ENCODE peak calls at places on chromosomes 5 and 9, in six cellular contexts. M is endothelial cell of umbilical vein, N is breast epithelium, O is sigmoid colon, Z is transverse colon, L is spleen. H is an unnamed sample.

GRCh38 chr5:40554794-40555193 is 124.9 kb upstream of the PTGER4 start:
- DNase-seq in M (no peak), N (no peak), O (no peak), Z (peak), L (no peak), H (no peak)

GRCh38 chr5:42595597-42595996 is 161.0 kb upstream of the CCDC152 start:
- DNase-seq in M (no peak), N (no peak), O (no peak), Z (no peak), L (no peak), H (no peak)

GRCh38 chr5:72692273-72692672 is 124.2 kb upstream of the TNPO1 start:
- DNase-seq in M (no peak), N (no peak), O (no peak), Z (no peak), L (no peak), H (no peak)

GRCh38 chr5:143434261-143435206 is 31.0 kb upstream of the NR3C1 start:
- DNase-seq in M (no peak), N (no peak), O (no peak), Z (no peak), L (peak), H (peak)

GRCh38 chr9:79263666-79264460 is 307.9 kb upstream of the TLE4 start:
- DNase-seq in M (no peak), N (no peak), O (no peak), Z (no peak), L (no peak), H (no peak)

GRCh38 chr5:154587123-154587725 is 109.2 kb upstream of the HAND1 start:
- DNase-seq in M (no peak), N (no peak), O (no peak), Z (no peak), L (no peak), H (no peak)

GRCh38 chr5:69295088-69295754 is 37.4 kb downstream of the CCDC125 start:
- DNase-seq in M (peak), N (no peak), O (no peak), Z (no peak), L (no peak), H (no peak)

GRCh38 chr9:133060417-133060841 is 1.4 kb upstream of the CEL start:
- DNase-seq in M (no peak), N (no peak), O (no peak), Z (no peak), L (no peak), H (no peak)

GRCh38 chr9:128099932-128100491 is 27.5 kb downstream of the PTGES2 start:
- DNase-seq in M (peak), N (no peak), O (no peak), Z (no peak), L (peak), H (no peak)

GRCh38 chr9:14313951-14314423 is at the start of gene NFIB:
- DNase-seq in M (peak), N (no peak), O (peak), Z (peak), L (peak), H (peak)

GRCh38 chr5:128870923-128871322 is 94.4 kb upstream of the SLC27A6 start:
- DNase-seq in M (no peak), N (no peak), O (no peak), Z (no peak), L (no peak), H (no peak)

GRCh38 chr5:84623034-84623433 is 238.4 kb upstream of the EDIL3 start:
- DNase-seq in M (no peak), N (no peak), O (no peak), Z (no peak), L (no peak), H (no peak)

GRCh38 chr9:134764870-134765269 is 115.7 kb upstream of the FCN2 start:
- DNase-seq in M (no peak), N (no peak), O (no peak), Z (no peak), L (no peak), H (no peak)

GRCh38 chr5:122054266-122054665 is 23.8 kb downstream of the LOX start:
- DNase-seq in M (no peak), N (no peak), O (no peak), Z (no peak), L (no peak), H (no peak)

GRCh38 chr9:17531642-17532254 is 47.1 kb upstream of the SH3GL2 start:
- DNase-seq in M (peak), N (no peak), O (no peak), Z (peak), L (no peak), H (peak)

GRCh38 chr5:71475788-71476384 is 20.4 kb downstream of the BDP1 start:
- DNase-seq in M (peak), N (no peak), O (no peak), Z (no peak), L (no peak), H (no peak)

GRCh38 chr9:33946779-33947535 is 101.7 kb downstream of the UBAP2 start:
- DNase-seq in M (peak), N (no peak), O (no peak), Z (no peak), L (no peak), H (no peak)

GRCh38 chr5:149996186-149996890 is 4.1 kb downstream of the TIGD6 start:
- DNase-seq in M (no peak), N (peak), O (no peak), Z (peak), L (no peak), H (no peak)

GRCh38 chr9:124854822-124855221 is 1.6 kb downstream of the WDR38 start:
- DNase-seq in M (no peak), N (no peak), O (no peak), Z (no peak), L (no peak), H (no peak)

GRCh38 chr9:124855566-124855943 is 2.3 kb downstream of the WDR38 start:
- DNase-seq in M (no peak), N (no peak), O (no peak), Z (no peak), L (peak), H (no peak)

GRCh38 chr9:124857533-124858162 is 4.1 kb downstream of the RPL35 start:
- DNase-seq in M (no peak), N (no peak), O (no peak), Z (no peak), L (no peak), H (no peak)

GRCh38 chr9:124854161-124854560 is 901 bp downstream of the WDR38 start:
- DNase-seq in M (no peak), N (no peak), O (no peak), Z (no peak), L (peak), H (no peak)

GRCh38 chr9:124855944-124856773 is 2.9 kb downstream of the WDR38 start:
- DNase-seq in M (no peak), N (no peak), O (no peak), Z (no peak), L (peak), H (no peak)
- TF ChIP-seq POLR2A in M (peak), N (no peak), O (no peak), Z (no peak), L (no peak), H (no peak)

GRCh38 chr5:14267166-14267838 is 124.2 kb downstream of the TRIO start:
- DNase-seq in M (peak), N (no peak), O (no peak), Z (no peak), L (no peak), H (no peak)

GRCh38 chr5:14268738-14269137 is 125.6 kb downstream of the TRIO start:
- DNase-seq in M (peak), N (no peak), O (no peak), Z (no peak), L (no peak), H (no peak)

GRCh38 chr5:14269395-14269794 is 126.3 kb downstream of the TRIO start:
- DNase-seq in M (no peak), N (no peak), O (no peak), Z (no peak), L (no peak), H (no peak)

GRCh38 chr5:14266686-14267085 is 123.5 kb downstream of the TRIO start:
- DNase-seq in M (peak), N (no peak), O (no peak), Z (no peak), L (no peak), H (no peak)

GRCh38 chr5:14268236-14268701 is 125.1 kb downstream of the TRIO start:
- DNase-seq in M (peak), N (no peak), O (no peak), Z (no peak), L (no peak), H (no peak)
- TF ChIP-seq POLR2AphosphoS5 in M (peak), N (no peak), O (no peak), Z (no peak), L (no peak), H (no peak)

GRCh38 chr9:1938675-1939170 is 76.4 kb upstream of the SMARCA2 start:
- DNase-seq in M (no peak), N (no peak), O (no peak), Z (no peak), L (no peak), H (no peak)
- TF ChIP-seq POLR2A in M (no peak), N (no peak), O (no peak), Z (no peak), L (no peak), H (no peak)

GRCh38 chr9:96302021-96302420 is at the start of gene HSD17B3:
- DNase-seq in M (no peak), N (no peak), O (no peak), Z (no peak), L (no peak), H (no peak)

GRCh38 chr9:96294146-96294545 is 7.8 kb downstream of the HSD17B3 start:
- DNase-seq in M (no peak), N (no peak), O (no peak), Z (no peak), L (no peak), H (no peak)

GRCh38 chr9:96304230-96304629 is 2.3 kb upstream of the HSD17B3 start:
- DNase-seq in M (no peak), N (no peak), O (no peak), Z (no peak), L (no peak), H (no peak)

GRCh38 chr9:96305171-96305570 is 3.2 kb upstream of the HSD17B3 start:
- DNase-seq in M (no peak), N (no peak), O (no peak), Z (no peak), L (no peak), H (no peak)

DNA sequence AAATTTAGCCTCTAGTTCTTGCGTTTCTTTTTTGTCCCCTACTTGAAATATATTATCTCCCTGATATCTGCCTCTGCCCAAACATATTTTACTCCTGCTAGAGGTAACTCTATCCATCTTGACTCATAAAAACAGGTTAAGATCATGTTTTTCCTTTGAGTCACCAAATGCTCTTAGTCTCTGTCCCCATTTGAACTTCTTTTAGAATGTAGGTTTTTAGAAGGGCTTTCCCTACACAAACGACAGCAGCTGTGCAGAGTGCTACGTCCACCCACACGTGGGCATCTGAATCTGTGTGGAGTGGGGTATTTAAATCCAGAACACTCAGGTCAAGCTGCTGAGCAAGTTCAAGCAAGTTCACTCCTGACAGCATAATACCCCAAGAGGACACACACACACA is 2.2 kb downstream of the HSD17B3 start:
- DNase-seq in M (no peak), N (no peak), O (no peak), Z (no peak), L (no peak), H (no peak)
- TF ChIP-seq POLR2AphosphoS5 in M (no peak), N (no peak), O (no peak), Z (no peak), L (no peak), H (no peak)